ENCODE peak calls at places on chromosomes 2 and 18, in four cellular contexts. One of them, this sample, is unnamed.
A peak's percentile ranks its signal among the peaks of the same experiment; 100 is the strongest.

GRCh38 chr18:34590503-34590902 is 119.6 kb upstream of the DTNA start:
- DNase-seq in H1: no peak
- DNase-seq in HepG2: no peak
- DNase-seq in K562: no peak
- DNase-seq in this sample: no peak

GRCh38 chr2:175829741-175830140 is 172.3 kb downstream of the LNPK start:
- DNase-seq in H1: no peak
- DNase-seq in HepG2: no peak
- DNase-seq in K562: no peak
- DNase-seq in this sample: no peak

GRCh38 chr2:219689676-219690628 is 62.5 kb downstream of the SLC4A3 start:
- DNase-seq in H1: no peak
- DNase-seq in HepG2: peak; percentile 51
- DNase-seq in K562: peak; percentile 58
- DNase-seq in this sample: peak; percentile 58

GRCh38 chr2:119230630-119231185 is 7.1 kb downstream of the STEAP3 start:
- DNase-seq in H1: no peak
- DNase-seq in HepG2: no peak
- DNase-seq in K562: no peak
- DNase-seq in this sample: no peak

GRCh38 chr2:127143851-127144782 is 37.2 kb upstream of the BIN1 start:
- DNase-seq in H1: no peak
- DNase-seq in HepG2: no peak
- DNase-seq in K562: no peak
- DNase-seq in this sample: no peak

GRCh38 chr2:46963961-46964673 is 48.5 kb upstream of the MCFD2 start:
- DNase-seq in H1: no peak
- DNase-seq in HepG2: peak; percentile 39
- DNase-seq in K562: no peak
- DNase-seq in this sample: no peak

GRCh38 chr2:9739508-9739907 is 103.8 kb upstream of the TAF1B start:
- DNase-seq in H1: no peak
- DNase-seq in HepG2: no peak
- DNase-seq in K562: no peak
- DNase-seq in this sample: no peak

GRCh38 chr2:20005067-20005627 is 7.3 kb downstream of the MATN3 start:
- DNase-seq in H1: no peak
- DNase-seq in HepG2: peak; percentile 92
- DNase-seq in K562: no peak
- DNase-seq in this sample: no peak

GRCh38 chr18:11729556-11729955 is 40.5 kb downstream of the GNAL start:
- DNase-seq in H1: no peak
- DNase-seq in HepG2: no peak
- DNase-seq in K562: no peak
- DNase-seq in this sample: no peak

GRCh38 chr2:141038341-141038740 is 1092.5 kb downstream of the LRP1B start:
- DNase-seq in H1: no peak
- DNase-seq in HepG2: no peak
- DNase-seq in K562: no peak
- DNase-seq in this sample: no peak

GRCh38 chr18:24762417-24762816 is 302.0 kb downstream of the HRH4 start:
- DNase-seq in H1: no peak
- DNase-seq in HepG2: no peak
- DNase-seq in K562: no peak
- DNase-seq in this sample: no peak

GRCh38 chr18:9694174-9694573 is 13.9 kb upstream of the RAB31 start:
- DNase-seq in H1: no peak
- DNase-seq in HepG2: no peak
- DNase-seq in K562: peak; percentile 29
- DNase-seq in this sample: no peak

GRCh38 chr2:216991563-216991962 is 131.7 kb upstream of the TNP1 start:
- DNase-seq in H1: no peak
- DNase-seq in HepG2: no peak
- DNase-seq in K562: no peak
- DNase-seq in this sample: no peak

GRCh38 chr2:38076710-38077430 is 919 bp upstream of the CYP1B1 start:
- DNase-seq in H1: no peak
- DNase-seq in HepG2: no peak
- DNase-seq in K562: no peak
- DNase-seq in this sample: peak; percentile 93

GRCh38 chr2:109614715-109615636 is 812 bp downstream of the SOWAHC start:
- DNase-seq in H1: no peak
- DNase-seq in HepG2: no peak
- DNase-seq in K562: no peak
- DNase-seq in this sample: peak; percentile 31

GRCh38 chr2:71746946-71747501 is 293.7 kb downstream of the DYSF start:
- DNase-seq in H1: no peak
- DNase-seq in HepG2: no peak
- DNase-seq in K562: peak; percentile 43
- DNase-seq in this sample: no peak

GRCh38 chr2:169495310-169495928 is 14.1 kb upstream of the KLHL41 start:
- DNase-seq in H1: no peak
- DNase-seq in HepG2: no peak
- DNase-seq in K562: no peak
- DNase-seq in this sample: no peak

GRCh38 chr2:230160112-230160660 is 59.6 kb downstream of the SP110 start:
- DNase-seq in H1: peak; percentile 31
- DNase-seq in HepG2: peak; percentile 37
- DNase-seq in K562: peak; percentile 51
- DNase-seq in this sample: peak; percentile 48

GRCh38 chr2:134441153-134441863 is 187.4 kb downstream of the MGAT5 start:
- DNase-seq in H1: no peak
- DNase-seq in HepG2: no peak
- DNase-seq in K562: no peak
- DNase-seq in this sample: no peak

GRCh38 chr2:128280901-128281321 is 37.8 kb downstream of the HS6ST1 start:
- DNase-seq in H1: no peak
- DNase-seq in HepG2: no peak
- DNase-seq in K562: no peak
- DNase-seq in this sample: no peak

GRCh38 chr18:48157956-48158355 is 227.5 kb upstream of the SMAD2 start:
- DNase-seq in H1: no peak
- DNase-seq in HepG2: no peak
- DNase-seq in K562: no peak
- DNase-seq in this sample: no peak

GRCh38 chr2:40243581-40243980 is 208.3 kb downstream of the SLC8A1 start:
- DNase-seq in H1: no peak
- DNase-seq in HepG2: no peak
- DNase-seq in K562: no peak
- DNase-seq in this sample: no peak

GRCh38 chr2:148209598-148209997 is 188.7 kb downstream of the MBD5 start:
- DNase-seq in H1: no peak
- DNase-seq in HepG2: peak; percentile 48
- DNase-seq in K562: peak; percentile 23
- DNase-seq in this sample: peak; percentile 36

GRCh38 chr2:239025081-239025801 is 177.4 kb downstream of the TWIST2 start:
- DNase-seq in H1: no peak
- DNase-seq in HepG2: no peak
- DNase-seq in K562: no peak
- DNase-seq in this sample: no peak
- TF ChIP-seq PHF8 in H1: no peak
- TF ChIP-seq PHF8 in HepG2: no peak
- TF ChIP-seq PHF8 in K562: no peak
- TF ChIP-seq PHF8 in this sample: no peak

DNA sequence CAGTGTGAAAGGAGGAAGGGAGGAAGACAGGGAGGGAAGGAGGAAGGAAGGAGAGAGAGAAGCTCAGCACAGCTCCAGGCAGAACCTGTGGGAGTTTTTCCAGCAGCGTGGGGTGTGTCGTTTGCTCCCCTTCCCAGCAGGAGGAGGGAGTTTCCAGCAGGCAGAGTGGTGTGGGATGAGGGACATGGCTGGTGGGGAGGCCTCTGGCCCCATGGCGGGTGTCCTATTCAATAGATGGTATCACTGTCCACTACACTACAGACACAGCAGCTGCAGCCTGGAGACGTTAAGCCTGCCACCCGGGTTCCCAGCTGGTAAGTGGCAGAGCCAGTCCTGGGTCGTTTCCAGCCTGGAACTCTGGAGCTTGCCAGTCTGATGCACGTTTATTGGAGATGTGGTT is 44.7 kb downstream of the GLI2 start:
- DNase-seq in H1: no peak
- DNase-seq in HepG2: no peak
- DNase-seq in K562: no peak
- DNase-seq in this sample: no peak
- TF ChIP-seq PHF8 in H1: no peak
- TF ChIP-seq PHF8 in HepG2: no peak
- TF ChIP-seq PHF8 in K562: no peak
- TF ChIP-seq PHF8 in this sample: no peak

DNA sequence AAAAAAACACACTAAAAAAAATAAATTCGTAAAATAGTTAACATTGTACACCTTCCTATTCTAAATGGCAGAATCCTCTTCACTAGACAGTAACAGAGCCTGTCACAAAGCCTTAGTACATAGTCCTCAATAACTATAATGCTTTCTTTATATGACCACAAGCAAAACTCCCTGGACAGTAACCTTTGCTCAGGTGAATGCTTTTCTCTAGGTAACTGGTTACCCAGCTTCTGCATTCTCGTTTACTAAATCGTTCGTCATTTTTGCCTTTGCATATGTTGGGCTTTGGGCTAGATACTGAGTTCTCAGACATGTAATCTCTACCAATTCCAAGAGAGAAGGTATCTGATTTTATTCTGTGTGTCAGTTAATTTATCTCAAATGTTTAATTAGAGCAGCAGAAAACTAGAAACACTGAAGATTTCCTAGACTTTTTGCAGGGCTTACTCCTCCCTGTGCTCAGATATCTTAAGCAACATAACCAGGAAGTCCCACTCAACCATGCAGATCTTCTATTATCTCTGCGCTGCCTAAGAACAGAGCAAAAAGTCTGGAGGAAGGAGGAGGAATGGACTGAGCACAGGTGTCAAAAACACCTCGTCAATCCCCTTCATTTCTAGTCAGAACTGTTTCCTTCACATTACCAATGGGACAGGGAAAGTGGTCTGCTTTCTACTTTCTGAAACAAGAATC is 247.7 kb downstream of the SOCS6 start:
- DNase-seq in H1: no peak
- DNase-seq in HepG2: no peak
- DNase-seq in K562: no peak
- DNase-seq in this sample: no peak
- TF ChIP-seq PHF8 in H1: no peak
- TF ChIP-seq PHF8 in HepG2: no peak
- TF ChIP-seq PHF8 in K562: no peak
- TF ChIP-seq PHF8 in this sample: no peak

GRCh38 chr2:41911033-41911432 is 136.8 kb upstream of the PKDCC start:
- DNase-seq in H1: no peak
- DNase-seq in HepG2: no peak
- DNase-seq in K562: no peak
- DNase-seq in this sample: no peak

GRCh38 chr2:41912337-41912736 is 135.5 kb upstream of the PKDCC start:
- DNase-seq in H1: no peak
- DNase-seq in HepG2: no peak
- DNase-seq in K562: no peak
- DNase-seq in this sample: no peak

GRCh38 chr2:41909584-41909983 is 138.2 kb upstream of the PKDCC start:
- DNase-seq in H1: no peak
- DNase-seq in HepG2: no peak
- DNase-seq in K562: no peak
- DNase-seq in this sample: no peak

GRCh38 chr2:41908349-41908748 is 139.5 kb upstream of the PKDCC start:
- DNase-seq in H1: no peak
- DNase-seq in HepG2: no peak
- DNase-seq in K562: no peak
- DNase-seq in this sample: no peak

GRCh38 chr2:41910126-41910525 is 137.7 kb upstream of the PKDCC start:
- DNase-seq in H1: no peak
- DNase-seq in HepG2: no peak
- DNase-seq in K562: no peak
- DNase-seq in this sample: no peak
- TF ChIP-seq PHF8 in H1: no peak
- TF ChIP-seq PHF8 in HepG2: no peak
- TF ChIP-seq PHF8 in K562: no peak
- TF ChIP-seq PHF8 in this sample: no peak

GRCh38 chr2:223929575-223930001 is 15.5 kb downstream of the WDFY1 start:
- DNase-seq in H1: no peak
- DNase-seq in HepG2: peak; percentile 64
- DNase-seq in K562: no peak
- DNase-seq in this sample: no peak
- TF ChIP-seq PHF8 in H1: no peak
- TF ChIP-seq PHF8 in HepG2: no peak
- TF ChIP-seq PHF8 in K562: no peak
- TF ChIP-seq PHF8 in this sample: no peak